ENCODE peak calls at places on chromosome 4, in six cellular contexts. One of them, this sample, is unnamed.

GRCh38 chr4:29571322-29571721 is 1148.8 kb upstream of the PCDH7 start:
- DNase-seq in RWPE2: no peak
- DNase-seq in head of caudate nucleus: no peak
- DNase-seq in neural crest cell: no peak
- DNase-seq in AG10803: no peak
- DNase-seq in frontal cortex: no peak
- DNase-seq in this sample: no peak

GRCh38 chr4:167100120-167100519 is 134.2 kb downstream of the SPOCK3 start:
- DNase-seq in RWPE2: no peak
- DNase-seq in head of caudate nucleus: peak
- DNase-seq in neural crest cell: no peak
- DNase-seq in AG10803: no peak
- DNase-seq in frontal cortex: no peak
- DNase-seq in this sample: peak

GRCh38 chr4:101210331-101210730 is 137.0 kb downstream of the PPP3CA start:
- DNase-seq in RWPE2: no peak
- DNase-seq in head of caudate nucleus: no peak
- DNase-seq in neural crest cell: no peak
- DNase-seq in AG10803: no peak
- DNase-seq in frontal cortex: no peak
- DNase-seq in this sample: no peak

GRCh38 chr4:121736735-121737351 is 28.1 kb downstream of the SMIM43 start:
- DNase-seq in RWPE2: no peak
- DNase-seq in head of caudate nucleus: no peak
- DNase-seq in neural crest cell: peak
- DNase-seq in AG10803: peak
- DNase-seq in frontal cortex: no peak
- DNase-seq in this sample: peak

GRCh38 chr4:100933628-100934027 is 413.7 kb downstream of the PPP3CA start:
- DNase-seq in RWPE2: no peak
- DNase-seq in head of caudate nucleus: no peak
- DNase-seq in neural crest cell: no peak
- DNase-seq in AG10803: peak
- DNase-seq in frontal cortex: no peak
- DNase-seq in this sample: peak

GRCh38 chr4:24778427-24779225 is 16.7 kb upstream of the SOD3 start:
- DNase-seq in RWPE2: no peak
- DNase-seq in head of caudate nucleus: no peak
- DNase-seq in neural crest cell: no peak
- DNase-seq in AG10803: peak
- DNase-seq in frontal cortex: no peak
- DNase-seq in this sample: peak

GRCh38 chr4:162497564-162498167 is 333.9 kb upstream of the FSTL5 start:
- DNase-seq in RWPE2: no peak
- DNase-seq in head of caudate nucleus: no peak
- DNase-seq in neural crest cell: no peak
- DNase-seq in AG10803: peak
- DNase-seq in frontal cortex: peak
- DNase-seq in this sample: peak

GRCh38 chr4:175531405-175532091 is 280.5 kb downstream of the GPM6A start:
- DNase-seq in RWPE2: no peak
- DNase-seq in head of caudate nucleus: no peak
- DNase-seq in neural crest cell: no peak
- DNase-seq in AG10803: peak
- DNase-seq in frontal cortex: no peak
- DNase-seq in this sample: no peak

GRCh38 chr4:40140206-40140605 is 56.6 kb upstream of the RHOH start:
- DNase-seq in RWPE2: no peak
- DNase-seq in head of caudate nucleus: no peak
- DNase-seq in neural crest cell: no peak
- DNase-seq in AG10803: no peak
- DNase-seq in frontal cortex: no peak
- DNase-seq in this sample: no peak

GRCh38 chr4:142497606-142498005 is 348.5 kb downstream of the INPP4B start:
- DNase-seq in RWPE2: no peak
- DNase-seq in head of caudate nucleus: no peak
- DNase-seq in neural crest cell: no peak
- DNase-seq in AG10803: no peak
- DNase-seq in frontal cortex: no peak
- DNase-seq in this sample: peak

GRCh38 chr4:149638073-149638472 is 177.6 kb downstream of the IQCM start:
- DNase-seq in RWPE2: no peak
- DNase-seq in head of caudate nucleus: no peak
- DNase-seq in neural crest cell: no peak
- DNase-seq in AG10803: peak
- DNase-seq in frontal cortex: no peak
- DNase-seq in this sample: no peak

GRCh38 chr4:18103876-18104275 is 82.3 kb upstream of the LCORL start:
- DNase-seq in RWPE2: no peak
- DNase-seq in head of caudate nucleus: no peak
- DNase-seq in neural crest cell: no peak
- DNase-seq in AG10803: no peak
- DNase-seq in frontal cortex: no peak
- DNase-seq in this sample: peak

GRCh38 chr4:187276786-187277408 is 553.2 kb upstream of the FAT1 start:
- DNase-seq in RWPE2: no peak
- DNase-seq in head of caudate nucleus: no peak
- DNase-seq in neural crest cell: no peak
- DNase-seq in AG10803: peak
- DNase-seq in frontal cortex: no peak
- DNase-seq in this sample: peak

GRCh38 chr4:2698504-2698903 is 57.6 kb downstream of the TNIP2 start:
- DNase-seq in RWPE2: no peak
- DNase-seq in head of caudate nucleus: peak
- DNase-seq in neural crest cell: no peak
- DNase-seq in AG10803: no peak
- DNase-seq in frontal cortex: no peak
- DNase-seq in this sample: no peak

GRCh38 chr4:20020049-20020448 is 231.7 kb upstream of the SLIT2 start:
- DNase-seq in RWPE2: no peak
- DNase-seq in head of caudate nucleus: no peak
- DNase-seq in neural crest cell: no peak
- DNase-seq in AG10803: no peak
- DNase-seq in frontal cortex: no peak
- DNase-seq in this sample: no peak

GRCh38 chr4:7004331-7004730 is 38.8 kb upstream of the TADA2B start:
- DNase-seq in RWPE2: peak
- DNase-seq in head of caudate nucleus: no peak
- DNase-seq in neural crest cell: no peak
- DNase-seq in AG10803: no peak
- DNase-seq in frontal cortex: no peak
- DNase-seq in this sample: no peak

GRCh38 chr4:2535386-2536192 is 858 bp upstream of the FAM193A start:
- DNase-seq in RWPE2: no peak
- DNase-seq in head of caudate nucleus: peak
- DNase-seq in neural crest cell: peak
- DNase-seq in AG10803: peak
- DNase-seq in frontal cortex: peak
- DNase-seq in this sample: peak

GRCh38 chr4:121656269-121656641 is 40.5 kb downstream of the ANXA5 start:
- DNase-seq in RWPE2: no peak
- DNase-seq in head of caudate nucleus: peak
- DNase-seq in neural crest cell: peak
- DNase-seq in AG10803: peak
- DNase-seq in frontal cortex: no peak
- DNase-seq in this sample: peak

GRCh38 chr4:2634014-2634413 is 97.6 kb downstream of the FAM193A start:
- DNase-seq in RWPE2: no peak
- DNase-seq in head of caudate nucleus: no peak
- DNase-seq in neural crest cell: no peak
- DNase-seq in AG10803: no peak
- DNase-seq in frontal cortex: no peak
- DNase-seq in this sample: peak